ENCODE peak calls at places on chromosomes 5 and 9, in nine cellular contexts. M, R, X, D, V, B, Z, N and F are unnamed samples.

GRCh38 chr9:4547016-4547415 is 56.7 kb downstream of the SLC1A1 start:
- DNase-seq in M (peak; percentile 20), R (no peak), X (no peak), D (no peak), V (no peak), B (no peak), Z (no peak), N (no peak), F (no peak)

GRCh38 chr9:13291718-13292117 is 12.2 kb upstream of the MPDZ start:
- DNase-seq in M (no peak), R (no peak), X (no peak), D (no peak), V (no peak), B (no peak), Z (no peak), N (no peak), F (no peak)

GRCh38 chr9:91954841-91955471 is 4.9 kb upstream of the ROR2 start:
- DNase-seq in M (peak; percentile 82), R (peak; percentile 59), X (no peak), D (peak; percentile 49), V (no peak), B (peak; percentile 53), Z (no peak), N (peak; percentile 90), F (peak; percentile 52)

GRCh38 chr5:15821506-15821905 is 321.5 kb downstream of the FBXL7 start:
- DNase-seq in M (peak; percentile 23), R (no peak), X (no peak), D (no peak), V (no peak), B (no peak), Z (no peak), N (peak; percentile 28), F (peak; percentile 22)

GRCh38 chr5:124399426-124399961 is 346.9 kb downstream of the ZNF608 start:
- DNase-seq in M (no peak), R (no peak), X (no peak), D (no peak), V (no peak), B (no peak), Z (no peak), N (no peak), F (no peak)

GRCh38 chr5:134252671-134253070 is 26.8 kb upstream of the PPP2CA start:
- DNase-seq in M (peak; percentile 70), R (no peak), X (no peak), D (no peak), V (no peak), B (peak; percentile 39), Z (no peak), N (peak; percentile 72), F (peak; percentile 74)

GRCh38 chr5:166370928-166371690 is 1920.3 kb upstream of the WWC1 start:
- DNase-seq in M (peak; percentile 47), R (no peak), X (no peak), D (no peak), V (no peak), B (peak; percentile 28), Z (no peak), N (no peak), F (no peak)

GRCh38 chr9:6667633-6668280 is 22.2 kb upstream of the GLDC start:
- DNase-seq in M (peak; percentile 54), R (no peak), X (no peak), D (no peak), V (no peak), B (peak; percentile 24), Z (peak; percentile 27), N (no peak), F (no peak)

GRCh38 chr9:95409650-95410426 is 92.3 kb upstream of the FANCC start:
- DNase-seq in M (peak; percentile 96), R (no peak), X (no peak), D (no peak), V (no peak), B (peak; percentile 51), Z (no peak), N (no peak), F (no peak)

GRCh38 chr5:156716981-156717380 is 133.1 kb upstream of the PPP1R2B start:
- DNase-seq in M (no peak), R (no peak), X (no peak), D (no peak), V (no peak), B (no peak), Z (no peak), N (no peak), F (no peak)

GRCh38 chr5:7808998-7809397 is 41.9 kb downstream of the CFAP90 start:
- DNase-seq in M (no peak), R (no peak), X (no peak), D (no peak), V (no peak), B (no peak), Z (no peak), N (no peak), F (no peak)

GRCh38 chr9:69677931-69678330 is 5.8 kb upstream of the APBA1 start:
- DNase-seq in M (no peak), R (no peak), X (no peak), D (no peak), V (no peak), B (no peak), Z (no peak), N (no peak), F (no peak)

GRCh38 chr5:128519830-128520229 is 18.2 kb downstream of the FBN2 start:
- DNase-seq in M (no peak), R (no peak), X (no peak), D (no peak), V (no peak), B (no peak), Z (no peak), N (no peak), F (no peak)

GRCh38 chr9:128323192-128323730 is 622 bp downstream of the COQ4 start:
- DNase-seq in M (peak; percentile 63), R (no peak), X (no peak), D (no peak), V (no peak), B (no peak), Z (no peak), N (peak; percentile 61), F (no peak)

GRCh38 chr9:96626912-96627311 is 7.3 kb upstream of the CDC14B start:
- DNase-seq in M (no peak), R (no peak), X (no peak), D (no peak), V (no peak), B (no peak), Z (no peak), N (no peak), F (no peak)

GRCh38 chr5:110884005-110884404 is 145.2 kb downstream of the SLC25A46 start:
- DNase-seq in M (peak; percentile 65), R (no peak), X (no peak), D (no peak), V (no peak), B (no peak), Z (no peak), N (no peak), F (no peak)

GRCh38 chr9:17535176-17535575 is 43.7 kb upstream of the SH3GL2 start:
- DNase-seq in M (no peak), R (no peak), X (no peak), D (no peak), V (no peak), B (no peak), Z (no peak), N (no peak), F (no peak)

GRCh38 chr5:39224196-39224754 is 4.9 kb upstream of the FYB1 start:
- DNase-seq in M (peak; percentile 12), R (no peak), X (peak; percentile 48), D (no peak), V (no peak), B (no peak), Z (no peak), N (peak; percentile 26), F (no peak)

GRCh38 chr9:132806723-132807421 is 71.2 kb downstream of the AK8 start:
- DNase-seq in M (no peak), R (no peak), X (no peak), D (no peak), V (peak; percentile 32), B (no peak), Z (no peak), N (no peak), F (no peak)

GRCh38 chr9:121271368-121272351 is 3.7 kb downstream of the GSN start:
- DNase-seq in M (peak; percentile 84), R (no peak), X (peak; percentile 72), D (no peak), V (no peak), B (no peak), Z (no peak), N (no peak), F (peak; percentile 26)